ENCODE peak calls at places on chromosomes 7 and 10, in four cellular contexts. One of them, this sample, is unnamed.

GRCh38 chr7:116560021-116560970 is 35.5 kb downstream of the CAV1 start:
- DNase-seq in NCI-H774: peak; percentile 4
- DNase-seq in heart right ventricle: no peak
- DNase-seq in CD8-positive, alpha-beta T cell: no peak
- DNase-seq in this sample: no peak

GRCh38 chr10:133336131-133337078 is at the start of gene CALY:
- DNase-seq in CD8-positive, alpha-beta T cell: peak; percentile 80
- DNase-seq in heart right ventricle: no peak
- DNase-seq in NCI-H774: no peak
- DNase-seq in this sample: no peak

GRCh38 chr10:114911801-114912479 is 26.1 kb upstream of the TRUB1 start:
- DNase-seq in NCI-H774: no peak
- DNase-seq in CD8-positive, alpha-beta T cell: no peak
- DNase-seq in heart right ventricle: no peak
- DNase-seq in this sample: peak; percentile 19

GRCh38 chr7:47513741-47514241 is 68.1 kb downstream of the TNS3 start:
- DNase-seq in CD8-positive, alpha-beta T cell: no peak
- DNase-seq in heart right ventricle: no peak
- DNase-seq in NCI-H774: no peak
- DNase-seq in this sample: peak; percentile 60

GRCh38 chr7:54878339-54878738 is 119.3 kb upstream of the SEC61G start:
- DNase-seq in NCI-H774: no peak
- DNase-seq in CD8-positive, alpha-beta T cell: no peak
- DNase-seq in heart right ventricle: no peak
- DNase-seq in this sample: no peak

GRCh38 chr10:89861584-89862287 is 160.3 kb downstream of the KIF20B start:
- DNase-seq in NCI-H774: no peak
- DNase-seq in CD8-positive, alpha-beta T cell: no peak
- DNase-seq in heart right ventricle: no peak
- DNase-seq in this sample: no peak

GRCh38 chr7:133060016-133060415 is 21.9 kb downstream of the CHCHD3 start:
- DNase-seq in NCI-H774: no peak
- DNase-seq in CD8-positive, alpha-beta T cell: no peak
- DNase-seq in heart right ventricle: no peak
- DNase-seq in this sample: no peak

GRCh38 chr10:6461961-6462360 is 118.1 kb downstream of the PRKCQ start:
- DNase-seq in CD8-positive, alpha-beta T cell: no peak
- DNase-seq in heart right ventricle: no peak
- DNase-seq in NCI-H774: no peak
- DNase-seq in this sample: no peak

GRCh38 chr10:122466866-122467470 is 5.6 kb downstream of the HTRA1 start:
- DNase-seq in NCI-H774: no peak
- DNase-seq in heart right ventricle: no peak
- DNase-seq in CD8-positive, alpha-beta T cell: no peak
- DNase-seq in this sample: no peak

GRCh38 chr7:107147464-107148214 is 21.2 kb upstream of the HBP1 start:
- DNase-seq in heart right ventricle: no peak
- DNase-seq in NCI-H774: no peak
- DNase-seq in CD8-positive, alpha-beta T cell: no peak
- DNase-seq in this sample: no peak

GRCh38 chr10:59337254-59337653 is 25.1 kb downstream of the FAM13C start:
- DNase-seq in NCI-H774: peak; percentile 8
- DNase-seq in CD8-positive, alpha-beta T cell: no peak
- DNase-seq in heart right ventricle: no peak
- DNase-seq in this sample: peak; percentile 86

GRCh38 chr10:97022616-97023015 is 163.1 kb downstream of the SLIT1 start:
- DNase-seq in NCI-H774: no peak
- DNase-seq in CD8-positive, alpha-beta T cell: no peak
- DNase-seq in heart right ventricle: no peak
- DNase-seq in this sample: no peak

GRCh38 chr10:34033067-34033466 is 698.6 kb upstream of the NRP1 start:
- DNase-seq in NCI-H774: no peak
- DNase-seq in heart right ventricle: no peak
- DNase-seq in CD8-positive, alpha-beta T cell: no peak
- DNase-seq in this sample: no peak

GRCh38 chr7:55132890-55133551 is 114.2 kb downstream of the EGFR start:
- DNase-seq in heart right ventricle: no peak
- DNase-seq in NCI-H774: no peak
- DNase-seq in CD8-positive, alpha-beta T cell: no peak
- DNase-seq in this sample: peak; percentile 65

GRCh38 chr10:1149793-1150637 is 93.8 kb downstream of the WDR37 start:
- DNase-seq in heart right ventricle: no peak
- DNase-seq in CD8-positive, alpha-beta T cell: no peak
- DNase-seq in NCI-H774: no peak
- DNase-seq in this sample: no peak

GRCh38 chr7:131409129-131409766 is 81.6 kb downstream of the MKLN1 start:
- DNase-seq in CD8-positive, alpha-beta T cell: no peak
- DNase-seq in heart right ventricle: no peak
- DNase-seq in NCI-H774: no peak
- DNase-seq in this sample: no peak

GRCh38 chr7:35676211-35676610 is 18.7 kb downstream of the HERPUD2 start:
- DNase-seq in heart right ventricle: no peak
- DNase-seq in NCI-H774: no peak
- DNase-seq in CD8-positive, alpha-beta T cell: no peak
- DNase-seq in this sample: no peak

GRCh38 chr7:13457790-13458189 is 531.7 kb downstream of the ETV1 start:
- DNase-seq in heart right ventricle: no peak
- DNase-seq in CD8-positive, alpha-beta T cell: no peak
- DNase-seq in NCI-H774: no peak
- DNase-seq in this sample: no peak

GRCh38 chr7:100118388-100119074 is 627 bp downstream of the TAF6 start:
- DNase-seq in CD8-positive, alpha-beta T cell: no peak
- DNase-seq in NCI-H774: no peak
- DNase-seq in heart right ventricle: no peak
- DNase-seq in this sample: no peak

GRCh38 chr10:63588436-63589180 is 67.4 kb downstream of the REEP3 start:
- DNase-seq in heart right ventricle: no peak
- DNase-seq in NCI-H774: peak; percentile 60
- DNase-seq in CD8-positive, alpha-beta T cell: no peak
- DNase-seq in this sample: no peak

GRCh38 chr10:131352765-131353290 is 41.3 kb upstream of the TCERG1L start:
- DNase-seq in CD8-positive, alpha-beta T cell: no peak
- DNase-seq in NCI-H774: no peak
- DNase-seq in heart right ventricle: no peak
- DNase-seq in this sample: no peak

GRCh38 chr10:127215882-127216281 is 19.5 kb upstream of the INSYN2A start:
- DNase-seq in NCI-H774: no peak
- DNase-seq in CD8-positive, alpha-beta T cell: no peak
- DNase-seq in heart right ventricle: no peak
- DNase-seq in this sample: no peak

GRCh38 chr10:12387561-12388210 is 38.3 kb downstream of the CAMK1D start:
- DNase-seq in NCI-H774: no peak
- DNase-seq in CD8-positive, alpha-beta T cell: no peak
- DNase-seq in heart right ventricle: no peak
- DNase-seq in this sample: no peak

GRCh38 chr10:80324086-80324485 is 32.5 kb downstream of the DYDC1 start:
- DNase-seq in CD8-positive, alpha-beta T cell: no peak
- DNase-seq in NCI-H774: no peak
- DNase-seq in heart right ventricle: no peak
- DNase-seq in this sample: no peak

GRCh38 chr10:28778524-28778923 is 101.2 kb downstream of the BAMBI start:
- DNase-seq in heart right ventricle: no peak
- DNase-seq in NCI-H774: no peak
- DNase-seq in CD8-positive, alpha-beta T cell: no peak
- DNase-seq in this sample: no peak

GRCh38 chr10:23381298-23381697 is 36.7 kb upstream of the C10orf67 start:
- DNase-seq in NCI-H774: no peak
- DNase-seq in heart right ventricle: no peak
- DNase-seq in CD8-positive, alpha-beta T cell: no peak
- DNase-seq in this sample: no peak

GRCh38 chr7:136294977-136295376 is 317.8 kb upstream of the MTPN start:
- DNase-seq in CD8-positive, alpha-beta T cell: no peak
- DNase-seq in heart right ventricle: no peak
- DNase-seq in NCI-H774: no peak
- DNase-seq in this sample: no peak

GRCh38 chr7:107995184-107996071 is 7.5 kb downstream of the LAMB1 start:
- DNase-seq in heart right ventricle: no peak
- DNase-seq in NCI-H774: no peak
- DNase-seq in CD8-positive, alpha-beta T cell: no peak
- DNase-seq in this sample: no peak

GRCh38 chr7:146131701-146132100 is 15.1 kb downstream of the CNTNAP2 start:
- DNase-seq in heart right ventricle: no peak
- DNase-seq in CD8-positive, alpha-beta T cell: no peak
- DNase-seq in NCI-H774: no peak
- DNase-seq in this sample: no peak

GRCh38 chr10:20276127-20276979 is 460.1 kb downstream of the PLXDC2 start:
- DNase-seq in NCI-H774: peak; percentile 41
- DNase-seq in heart right ventricle: no peak
- DNase-seq in CD8-positive, alpha-beta T cell: no peak
- DNase-seq in this sample: peak; percentile 16

GRCh38 chr7:66553001-66553400 is 75.7 kb upstream of the KCTD7 start:
- DNase-seq in NCI-H774: no peak
- DNase-seq in CD8-positive, alpha-beta T cell: no peak
- DNase-seq in heart right ventricle: no peak
- DNase-seq in this sample: no peak

GRCh38 chr10:73099141-73099540 is 2.5 kb upstream of the P4HA1 start:
- DNase-seq in CD8-positive, alpha-beta T cell: no peak
- DNase-seq in NCI-H774: no peak
- DNase-seq in heart right ventricle: no peak
- DNase-seq in this sample: no peak

GRCh38 chr10:132466520-132467463 is 69.8 kb downstream of the PWWP2B start:
- DNase-seq in heart right ventricle: no peak
- DNase-seq in NCI-H774: no peak
- DNase-seq in CD8-positive, alpha-beta T cell: no peak
- DNase-seq in this sample: no peak